ENCODE peak calls at places on chromosomes 4 and X, in seven cellular contexts. X is GM23338, K is ovary, T is heart right ventricle, R is choroid plexus epithelial cell, F is astrocyte of the spinal cord, C is cardiac muscle cell. U is an unnamed sample.

GRCh38 chr4:38150021-38150671 is 189.9 kb downstream of the PTTG2 start:
- DNase-seq in R (peak), K (no peak), T (no peak), F (peak), X (no peak), C (peak), U (no peak)

GRCh38 chrX:42017971-42018370 is 94.6 kb upstream of the CASK start:
- DNase-seq in K (no peak), R (no peak), T (no peak), F (no peak), X (no peak), C (no peak), U (no peak)

GRCh38 chr4:19623866-19624265 is 627.8 kb upstream of the SLIT2 start:
- DNase-seq in T (no peak), K (no peak), C (peak), R (peak), F (no peak), X (no peak), U (no peak)

GRCh38 chr4:155085843-155086530 is 122.4 kb upstream of the NPY2R start:
- DNase-seq in T (no peak), F (peak), X (no peak), C (peak), K (no peak), R (peak), U (peak)

GRCh38 chrX:16970977-16971376 is 24.5 kb downstream of the REPS2 start:
- DNase-seq in T (no peak), X (no peak), C (peak), K (no peak), F (peak), R (peak), U (no peak)

GRCh38 chrX:119655125-119655524 is 37.8 kb downstream of the SEPTIN6 start:
- DNase-seq in T (peak), K (peak), C (peak), R (peak), X (no peak), F (peak), U (peak)

GRCh38 chr4:148263127-148263526 is 179.1 kb downstream of the NR3C2 start:
- DNase-seq in F (no peak), X (no peak), C (no peak), T (no peak), K (no peak), R (no peak), U (no peak)

GRCh38 chrX:15525664-15526416 is 25.2 kb downstream of the BMX start:
- DNase-seq in C (no peak), X (no peak), T (no peak), K (no peak), F (no peak), R (no peak), U (no peak)

GRCh38 chr4:156237192-156237591 is 283.5 kb upstream of the CTSO start:
- DNase-seq in X (peak), T (no peak), F (no peak), K (no peak), C (no peak), R (no peak), U (no peak)

GRCh38 chrX:57453901-57454300 is 137.9 kb upstream of the ZXDB start:
- DNase-seq in K (no peak), C (peak), X (peak), R (peak), F (no peak), T (no peak), U (no peak)

GRCh38 chr4:87240341-87240740 is 19.9 kb upstream of the KLHL8 start:
- DNase-seq in F (no peak), R (no peak), K (no peak), X (no peak), C (no peak), T (no peak), U (no peak)

GRCh38 chrX:20665441-20665840 is 398.7 kb upstream of the RPS6KA3 start:
- DNase-seq in C (no peak), R (no peak), F (no peak), X (no peak), T (no peak), K (no peak), U (no peak)

GRCh38 chr4:121189811-121190210 is 25.7 kb upstream of the TNIP3 start:
- DNase-seq in R (peak), K (no peak), T (no peak), X (no peak), F (no peak), C (no peak), U (no peak)

GRCh38 chr4:64584981-64585557 is 175.8 kb upstream of the TECRL start:
- DNase-seq in X (peak), C (peak), K (no peak), F (peak), T (no peak), R (peak), U (peak)

GRCh38 chrX:112651766-112652165 is 28.0 kb downstream of the LHFPL1 start:
- DNase-seq in F (peak), X (no peak), K (no peak), T (no peak), R (no peak), C (no peak), U (no peak)

GRCh38 chrX:101407167-101407747 is 468 bp downstream of the GLA start:
- DNase-seq in T (no peak), X (no peak), F (no peak), K (no peak), C (no peak), R (no peak), U (no peak)

GRCh38 chrX:39854772-39855747 is 242.7 kb downstream of the BCOR start:
- DNase-seq in F (no peak), X (no peak), K (no peak), R (no peak), T (no peak), C (no peak), U (no peak)

GRCh38 chr4:91089194-91089593 is 962.0 kb downstream of the CCSER1 start:
- DNase-seq in F (no peak), K (no peak), C (no peak), R (no peak), T (no peak), X (no peak), U (no peak)

GRCh38 chr4:153488006-153488718 is 22.0 kb downstream of the TMEM131L start:
- DNase-seq in R (peak), C (peak), T (no peak), F (no peak), K (no peak), X (no peak), U (no peak)

GRCh38 chr4:73259552-73260140 is 1.0 kb upstream of the ANKRD17 start:
- DNase-seq in C (peak), R (no peak), F (no peak), X (peak), T (no peak), K (no peak), U (no peak)

GRCh38 chrX:118855681-118856310 is 32.2 kb downstream of the ZCCHC12 start:
- DNase-seq in X (no peak), C (no peak), K (no peak), R (no peak), T (no peak), F (no peak), U (no peak)

GRCh38 chrX:65601530-65602281 is 65.7 kb upstream of the MSN start:
- DNase-seq in K (peak), F (peak), T (peak), C (peak), R (peak), X (no peak), U (peak)

GRCh38 chr4:31194823-31195222 is 474.7 kb downstream of the PCDH7 start:
- DNase-seq in R (peak), K (no peak), F (no peak), C (no peak), T (no peak), X (no peak), U (no peak)

GRCh38 chrX:136204571-136204970 is 46.6 kb downstream of the MAP7D3 start:
- DNase-seq in X (peak), K (no peak), T (no peak), C (peak), F (peak), R (peak), U (no peak)

GRCh38 chr4:123449780-123450179 is 53.2 kb downstream of the SPRY1 start:
- DNase-seq in T (no peak), K (no peak), C (peak), F (peak), R (peak), X (no peak), U (no peak)

GRCh38 chr4:155025762-155026457 is 182.5 kb upstream of the NPY2R start:
- DNase-seq in X (peak), T (peak), F (peak), C (peak), R (peak), K (peak), U (no peak)

GRCh38 chr4:24557036-24558022 is 27.0 kb downstream of the DHX15 start:
- DNase-seq in F (no peak), K (no peak), C (peak), X (no peak), T (no peak), R (peak), U (no peak)

GRCh38 chr4:44447563-44448504 is 775 bp downstream of the KCTD8 start:
- DNase-seq in X (peak), K (peak), C (peak), T (peak), R (peak), F (peak), U (no peak)

GRCh38 chr4:44448548-44449443 is at the start of gene KCTD8:
- DNase-seq in C (peak), F (peak), R (peak), X (peak), T (peak), K (peak), U (peak)

GRCh38 chr4:44446191-44446590 is 2.4 kb downstream of the KCTD8 start:
- DNase-seq in F (no peak), T (no peak), C (no peak), R (no peak), X (no peak), K (no peak), U (no peak)

DNA sequence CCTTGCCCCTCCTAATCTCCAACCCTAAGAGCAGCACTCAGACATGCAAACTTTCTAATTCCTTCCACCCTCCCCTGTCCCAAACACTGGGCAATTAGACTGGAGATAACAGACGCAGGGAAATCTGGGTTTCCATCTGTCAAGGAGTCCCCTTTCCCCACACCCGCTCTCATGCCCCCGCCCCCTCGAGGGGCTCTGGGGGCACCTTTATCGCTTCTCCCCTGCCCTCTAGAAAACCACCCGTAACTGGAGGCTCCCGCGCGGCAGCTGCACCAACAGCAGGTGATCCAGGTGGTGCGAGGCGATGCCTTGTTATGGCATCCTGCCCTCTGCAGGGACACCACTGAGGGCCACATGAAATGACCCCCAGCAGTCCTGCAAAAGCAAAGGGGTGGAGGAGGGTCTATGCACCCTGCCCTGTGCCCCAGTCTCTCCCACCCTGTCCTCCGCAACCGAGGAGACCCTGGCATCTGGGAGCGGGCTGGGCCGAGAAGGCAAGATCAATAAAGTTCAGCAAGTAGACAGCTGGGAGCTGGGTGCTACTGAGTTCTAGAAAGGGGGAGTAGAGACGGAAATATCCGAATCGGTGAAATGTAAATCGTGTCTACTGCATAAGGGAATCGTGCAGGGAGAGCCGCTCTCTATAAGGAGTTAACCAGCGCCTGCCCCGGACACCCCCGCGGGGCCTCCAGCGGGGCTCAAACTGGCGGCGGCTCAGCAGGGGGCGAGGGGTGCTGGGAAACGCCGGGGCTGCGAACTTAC is 1.6 kb downstream of the KCTD8 start:
- DNase-seq in T (no peak), X (peak), C (peak), K (peak), R (no peak), F (no peak), U (no peak)
- H3K4me3 ChIP-seq in T (peak), X (peak), C (peak), K (peak), R (no peak), F (peak), U (peak)

GRCh38 chr4:100516225-100516624 is 1.6 kb downstream of the EMCN start:
- DNase-seq in T (no peak), F (no peak), C (no peak), R (peak), X (no peak), K (no peak), U (no peak)
- H3K4me3 ChIP-seq in T (peak), F (no peak), C (no peak), R (no peak), X (no peak), K (no peak), U (no peak)

GRCh38 chr4:40195182-40196177 is 1.4 kb upstream of the RHOH start:
- DNase-seq in R (no peak), C (no peak), T (no peak), X (no peak), F (no peak), K (no peak), U (no peak)

GRCh38 chr4:40193578-40193977 is 3.3 kb upstream of the RHOH start:
- DNase-seq in C (no peak), K (no peak), X (no peak), F (no peak), T (no peak), R (no peak), U (no peak)

GRCh38 chr4:40193018-40193571 is 3.7 kb upstream of the RHOH start:
- DNase-seq in X (no peak), R (no peak), C (no peak), F (no peak), K (no peak), T (no peak), U (no peak)

GRCh38 chr4:40196260-40196659 is 571 bp upstream of the RHOH start:
- DNase-seq in T (no peak), F (no peak), C (no peak), R (no peak), X (peak), K (no peak), U (no peak)

GRCh38 chr4:40194602-40195161 is 2.1 kb upstream of the RHOH start:
- DNase-seq in C (peak), K (no peak), R (peak), T (no peak), X (no peak), F (no peak), U (no peak)
- H3K4me3 ChIP-seq in C (no peak), K (no peak), R (peak), T (no peak), X (no peak), F (no peak), U (no peak)

GRCh38 chr4:185772391-185773093 is 39.5 kb downstream of the SORBS2 start:
- DNase-seq in C (no peak), F (no peak), R (no peak), T (no peak), X (no peak), K (no peak), U (no peak)
- H3K4me3 ChIP-seq in C (peak), F (no peak), R (no peak), T (peak), X (no peak), K (no peak), U (peak)

GRCh38 chrX:87140800-87141483 is 376.7 kb upstream of the KLHL4 start:
- DNase-seq in X (no peak), K (no peak), C (no peak), T (no peak), R (no peak), F (no peak), U (no peak)
- H3K4me3 ChIP-seq in X (no peak), K (no peak), C (no peak), T (no peak), R (no peak), F (no peak), U (no peak)

GRCh38 chrX:133495464-133496391 is 80.4 kb upstream of the GPC4 start:
- DNase-seq in X (peak), C (peak), F (peak), T (peak), K (peak), R (peak), U (peak)
- H3K4me3 ChIP-seq in X (no peak), C (no peak), F (no peak), T (peak), K (no peak), R (no peak), U (no peak)

GRCh38 chr4:57148177-57148576 is 38.0 kb upstream of the IGFBP7 start:
- DNase-seq in X (no peak), T (no peak), R (no peak), C (no peak), K (no peak), F (no peak), U (no peak)

GRCh38 chr4:57146444-57146843 is 36.3 kb upstream of the IGFBP7 start:
- DNase-seq in T (no peak), R (no peak), F (no peak), K (no peak), C (no peak), X (no peak), U (no peak)

GRCh38 chr4:57149833-57150232 is 39.6 kb upstream of the IGFBP7 start:
- DNase-seq in R (no peak), F (no peak), X (no peak), C (no peak), T (no peak), K (no peak), U (no peak)

GRCh38 chr4:57147335-57148060 is 37.3 kb upstream of the IGFBP7 start:
- DNase-seq in R (peak), K (no peak), C (peak), T (no peak), X (no peak), F (peak), U (peak)

GRCh38 chr4:57148831-57149230 is 38.6 kb upstream of the IGFBP7 start:
- DNase-seq in T (no peak), R (peak), K (no peak), F (peak), X (no peak), C (peak), U (peak)
- H3K4me3 ChIP-seq in T (no peak), R (no peak), K (no peak), F (no peak), X (no peak), C (no peak), U (no peak)

U was measured in skeletal muscle cell.